ENCODE peak calls at places on chromosomes 3 and 15, in nine cellular contexts. R is AG04450, E is fibroblast of mammary gland, D is psoas muscle, J is K562, F is GM12865, V is PC-9, O is body of pancreas, G is OCI-LY7. Q is an unnamed sample.
A peak's percentile ranks its signal among the peaks of the same experiment; 100 is the strongest.

GRCh38 chr3:87426916-87427315 is 150.5 kb upstream of the POU1F1 start:
- DNase-seq in R (no peak), E (no peak), D (no peak), J (no peak), F (no peak), V (no peak), O (no peak), G (no peak), Q (no peak)

GRCh38 chr15:77017091-77017660 is 22.2 kb downstream of the PSTPIP1 start:
- DNase-seq in R (no peak), E (no peak), D (no peak), J (no peak), F (no peak), V (no peak), O (no peak), G (no peak), Q (no peak)

GRCh38 chr3:142881445-142882224 is 7.2 kb downstream of the PCOLCE2 start:
- DNase-seq in R (no peak), E (no peak), D (no peak), J (no peak), F (no peak), V (no peak), O (no peak), G (no peak), Q (no peak)

GRCh38 chr3:42117175-42118008 is 26.2 kb downstream of the TRAK1 start:
- DNase-seq in R (no peak), E (peak; percentile 67), D (peak; percentile 68), J (peak; percentile 46), F (no peak), V (peak; percentile 52), O (peak; percentile 58), G (peak; percentile 35), Q (no peak)

GRCh38 chr3:101779047-101779807 is at the start of gene NXPE3:
- DNase-seq in R (peak; percentile 21), E (peak; percentile 63), D (peak; percentile 94), J (peak; percentile 73), F (peak; percentile 92), V (peak; percentile 74), O (peak; percentile 93), G (peak; percentile 92), Q (peak; percentile 96)

GRCh38 chr3:115792206-115792955 is 169.1 kb downstream of the GAP43 start:
- DNase-seq in R (no peak), E (peak; percentile 29), D (no peak), J (no peak), F (no peak), V (peak; percentile 41), O (no peak), G (no peak), Q (no peak)

GRCh38 chr15:91561371-91562100 is 292.0 kb upstream of the SLCO3A1 start:
- DNase-seq in R (peak; percentile 85), E (peak; percentile 99), D (peak; percentile 47), J (no peak), F (no peak), V (peak; percentile 90), O (peak; percentile 6), G (no peak), Q (no peak)

GRCh38 chr3:115517457-115518050 is 105.8 kb upstream of the GAP43 start:
- DNase-seq in R (no peak), E (peak; percentile 23), D (no peak), J (no peak), F (peak; percentile 17), V (no peak), O (no peak), G (no peak), Q (no peak)

GRCh38 chr3:71031914-71032521 is 551.5 kb downstream of the FOXP1 start:
- DNase-seq in R (no peak), E (no peak), D (peak; percentile 19), J (no peak), F (peak; percentile 28), V (no peak), O (no peak), G (peak; percentile 86), Q (no peak)

GRCh38 chr3:15295506-15295905 is 36.9 kb downstream of the SH3BP5 start:
- DNase-seq in R (no peak), E (peak; percentile 99), D (no peak), J (no peak), F (no peak), V (no peak), O (no peak), G (no peak), Q (no peak)

GRCh38 chr3:172153335-172153861 is 114.0 kb downstream of the FNDC3B start:
- DNase-seq in R (peak; percentile 90), E (peak; percentile 99), D (peak; percentile 90), J (no peak), F (no peak), V (peak; percentile 99), O (peak; percentile 93), G (no peak), Q (peak; percentile 96)

GRCh38 chr3:16050641-16051467 is 123.6 kb upstream of the GALNT15 start:
- DNase-seq in R (no peak), E (no peak), D (no peak), J (no peak), F (no peak), V (no peak), O (no peak), G (no peak), Q (peak; percentile 78)

GRCh38 chr3:177929310-177929709 is 606.9 kb upstream of the KCNMB2 start:
- DNase-seq in R (no peak), E (peak; percentile 69), D (no peak), J (no peak), F (no peak), V (no peak), O (no peak), G (no peak), Q (no peak)

GRCh38 chr3:45719761-45720487 is 30.7 kb downstream of the SACM1L start:
- DNase-seq in R (peak; percentile 20), E (no peak), D (no peak), J (no peak), F (no peak), V (no peak), O (no peak), G (no peak), Q (no peak)

GRCh38 chr15:33370225-33371020 is 59.7 kb downstream of the RYR3 start:
- DNase-seq in R (no peak), E (no peak), D (no peak), J (no peak), F (no peak), V (no peak), O (no peak), G (no peak), Q (no peak)

GRCh38 chr15:34214135-34214534 is 4.2 kb upstream of the KATNBL1 start:
- DNase-seq in R (no peak), E (no peak), D (no peak), J (no peak), F (no peak), V (no peak), O (no peak), G (no peak), Q (no peak)

GRCh38 chr3:104909188-104909587 is 457.5 kb upstream of the ALCAM start:
- DNase-seq in R (peak; percentile 73), E (peak; percentile 79), D (no peak), J (no peak), F (peak; percentile 17), V (no peak), O (no peak), G (no peak), Q (no peak)

GRCh38 chr3:28239108-28239507 is 2.3 kb upstream of the CMC1 start:
- DNase-seq in R (no peak), E (no peak), D (no peak), J (no peak), F (no peak), V (no peak), O (no peak), G (no peak), Q (no peak)

GRCh38 chr3:120436523-120437050 is 14.2 kb downstream of the FSTL1 start:
- DNase-seq in R (no peak), E (no peak), D (no peak), J (no peak), F (no peak), V (no peak), O (no peak), G (no peak), Q (no peak)
- TF ChIP-seq CTCF in R (no peak), E (no peak), D (no peak), J (no peak), F (no peak), V (no peak), O (no peak), G (no peak), Q (no peak)

GRCh38 chr15:99928429-99928981 is 195.3 kb upstream of the LYSMD4 start:
- DNase-seq in R (peak; percentile 18), E (peak; percentile 72), D (peak; percentile 76), J (peak; percentile 63), F (peak; percentile 88), V (peak; percentile 47), O (peak; percentile 83), G (peak; percentile 29), Q (peak; percentile 94)
- H3K4me3 ChIP-seq in R (peak overlapping the region; percentile 58), E (peak overlapping the region; percentile 49), D (peak overlapping the region; percentile 68), J (peak overlapping the region; percentile 21), F (peak overlapping the region; percentile 76), V (peak overlapping the region; percentile 69), O (no peak overlapping the region), G (no peak overlapping the region), Q (peak overlapping the region; percentile 74)

DNA sequence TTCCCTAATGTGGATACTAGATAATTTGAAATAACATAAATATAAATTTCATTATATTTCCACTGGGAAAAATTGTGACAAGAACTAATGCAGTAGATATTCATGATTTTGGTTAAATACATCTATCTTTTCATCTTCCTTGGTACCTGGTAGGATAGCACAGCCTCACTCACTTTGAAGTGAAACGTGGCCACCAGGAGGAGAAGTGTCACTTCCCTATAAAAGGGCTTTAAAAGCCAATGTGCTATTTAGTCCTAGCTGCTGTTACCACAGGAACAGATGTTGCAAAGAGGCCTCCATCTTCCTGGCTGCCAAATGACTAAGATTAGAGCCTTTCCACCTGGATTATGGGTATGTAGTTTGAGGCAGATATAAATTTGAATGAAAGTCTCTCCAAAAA is 140.0 kb downstream of the PLOD2 start:
- DNase-seq in R (no peak), E (peak; percentile 5), D (no peak), J (no peak), F (no peak), V (no peak), O (no peak), G (no peak), Q (no peak)
- TF ChIP-seq CTCF in R (peak; percentile 15), E (no peak), D (no peak), J (no peak), F (no peak), V (no peak), O (no peak), G (no peak), Q (no peak)

GRCh38 chr3:128503164-128503651 is 10.2 kb upstream of the GATA2 start:
- DNase-seq in R (no peak), E (no peak), D (no peak), J (no peak), F (no peak), V (no peak), O (no peak), G (no peak), Q (no peak)
- H3K4me3 ChIP-seq in R (no peak overlapping the region), E (no peak overlapping the region), D (no peak overlapping the region), J (no peak overlapping the region), F (no peak overlapping the region), V (no peak overlapping the region), O (no peak overlapping the region), G (no peak overlapping the region), Q (no peak overlapping the region)

GRCh38 chr3:33081812-33082211 is 15.1 kb downstream of the GLB1 start:
- DNase-seq in R (no peak), E (no peak), D (no peak), J (no peak), F (no peak), V (no peak), O (no peak), G (no peak), Q (no peak)
- TF ChIP-seq CTCF in R (no peak), E (no peak), D (no peak), J (no peak), F (no peak), V (no peak), O (no peak), G (no peak), Q (no peak)

Q was measured in kidney.